ENCODE peak calls at places on chromosomes 7 and 10, in eight cellular contexts. One of them, this sample, is unnamed. For H3K36me3, the result is how much of the 10 kb centered on the place peaks cover.

GRCh38 chr7:42065015-42065414 is 172.0 kb downstream of the GLI3 start:
- DNase-seq in endothelial cell of umbilical vein: no peak
- DNase-seq in uterus: no peak
- DNase-seq in esophagus muscularis mucosa: no peak
- DNase-seq in spleen: no peak
- DNase-seq in right lobe of liver: no peak
- DNase-seq in IMR-90: no peak
- DNase-seq in suprapubic skin: no peak
- DNase-seq in this sample: no peak

GRCh38 chr7:10815546-10815945 is 158.1 kb upstream of the PHF14 start:
- DNase-seq in endothelial cell of umbilical vein: no peak
- DNase-seq in uterus: no peak
- DNase-seq in esophagus muscularis mucosa: no peak
- DNase-seq in spleen: no peak
- DNase-seq in right lobe of liver: no peak
- DNase-seq in IMR-90: no peak
- DNase-seq in suprapubic skin: no peak
- DNase-seq in this sample: no peak

GRCh38 chr7:96667026-96667425 is 42.6 kb downstream of the SEM1 start:
- DNase-seq in endothelial cell of umbilical vein: no peak
- DNase-seq in uterus: no peak
- DNase-seq in esophagus muscularis mucosa: no peak
- DNase-seq in spleen: no peak
- DNase-seq in right lobe of liver: no peak
- DNase-seq in IMR-90: no peak
- DNase-seq in suprapubic skin: no peak
- DNase-seq in this sample: no peak

GRCh38 chr10:70866424-70866823 is 21.9 kb downstream of the PCBD1 start:
- DNase-seq in endothelial cell of umbilical vein: no peak
- DNase-seq in uterus: no peak
- DNase-seq in esophagus muscularis mucosa: no peak
- DNase-seq in spleen: no peak
- DNase-seq in right lobe of liver: no peak
- DNase-seq in IMR-90: no peak
- DNase-seq in suprapubic skin: no peak
- DNase-seq in this sample: no peak

GRCh38 chr7:122380993-122381392 is 76.4 kb upstream of the FEZF1 start:
- DNase-seq in endothelial cell of umbilical vein: no peak
- DNase-seq in uterus: no peak
- DNase-seq in esophagus muscularis mucosa: no peak
- DNase-seq in spleen: no peak
- DNase-seq in right lobe of liver: no peak
- DNase-seq in IMR-90: no peak
- DNase-seq in suprapubic skin: no peak
- DNase-seq in this sample: no peak

GRCh38 chr7:132687016-132687415 is 110.7 kb upstream of the PLXNA4 start:
- DNase-seq in endothelial cell of umbilical vein: no peak
- DNase-seq in uterus: no peak
- DNase-seq in esophagus muscularis mucosa: no peak
- DNase-seq in spleen: no peak
- DNase-seq in right lobe of liver: no peak
- DNase-seq in IMR-90: no peak
- DNase-seq in suprapubic skin: no peak
- DNase-seq in this sample: no peak

GRCh38 chr7:36994456-36995112 is 270.3 kb upstream of the AOAH start:
- DNase-seq in endothelial cell of umbilical vein: no peak
- DNase-seq in uterus: no peak
- DNase-seq in esophagus muscularis mucosa: no peak
- DNase-seq in spleen: no peak
- DNase-seq in right lobe of liver: no peak
- DNase-seq in IMR-90: no peak
- DNase-seq in suprapubic skin: no peak
- DNase-seq in this sample: no peak

GRCh38 chr7:111886233-111886632 is 320.0 kb downstream of the DOCK4 start:
- DNase-seq in endothelial cell of umbilical vein: no peak
- DNase-seq in uterus: no peak
- DNase-seq in esophagus muscularis mucosa: no peak
- DNase-seq in spleen: no peak
- DNase-seq in right lobe of liver: no peak
- DNase-seq in IMR-90: no peak
- DNase-seq in suprapubic skin: no peak
- DNase-seq in this sample: no peak

GRCh38 chr7:67450171-67450570 is 453.5 kb downstream of the TYW1 start:
- DNase-seq in endothelial cell of umbilical vein: no peak
- DNase-seq in uterus: no peak
- DNase-seq in esophagus muscularis mucosa: no peak
- DNase-seq in spleen: peak
- DNase-seq in right lobe of liver: no peak
- DNase-seq in IMR-90: no peak
- DNase-seq in suprapubic skin: no peak
- DNase-seq in this sample: no peak

GRCh38 chr7:89780291-89780690 is 374.0 kb upstream of the STEAP1 start:
- DNase-seq in endothelial cell of umbilical vein: no peak
- DNase-seq in uterus: no peak
- DNase-seq in esophagus muscularis mucosa: no peak
- DNase-seq in spleen: no peak
- DNase-seq in right lobe of liver: no peak
- DNase-seq in IMR-90: no peak
- DNase-seq in suprapubic skin: no peak
- DNase-seq in this sample: no peak

GRCh38 chr7:129652914-129653313 is 41.4 kb downstream of the NRF1 start:
- DNase-seq in endothelial cell of umbilical vein: no peak
- DNase-seq in uterus: no peak
- DNase-seq in esophagus muscularis mucosa: no peak
- DNase-seq in spleen: no peak
- DNase-seq in right lobe of liver: no peak
- DNase-seq in IMR-90: no peak
- DNase-seq in suprapubic skin: no peak
- DNase-seq in this sample: no peak

GRCh38 chr7:116591202-116592040 is 66.6 kb downstream of the CAV1 start:
- DNase-seq in endothelial cell of umbilical vein: peak
- DNase-seq in uterus: no peak
- DNase-seq in esophagus muscularis mucosa: no peak
- DNase-seq in spleen: no peak
- DNase-seq in right lobe of liver: no peak
- DNase-seq in IMR-90: peak
- DNase-seq in suprapubic skin: no peak
- DNase-seq in this sample: no peak

GRCh38 chr10:43059336-43059720 is 17.5 kb upstream of the RET start:
- DNase-seq in endothelial cell of umbilical vein: no peak
- DNase-seq in uterus: no peak
- DNase-seq in esophagus muscularis mucosa: no peak
- DNase-seq in spleen: peak
- DNase-seq in right lobe of liver: no peak
- DNase-seq in IMR-90: no peak
- DNase-seq in suprapubic skin: no peak
- DNase-seq in this sample: no peak

GRCh38 chr7:16721541-16721940 is 32.0 kb upstream of the TSPAN13 start:
- DNase-seq in endothelial cell of umbilical vein: no peak
- DNase-seq in uterus: no peak
- DNase-seq in esophagus muscularis mucosa: no peak
- DNase-seq in spleen: no peak
- DNase-seq in right lobe of liver: no peak
- DNase-seq in IMR-90: no peak
- DNase-seq in suprapubic skin: no peak
- DNase-seq in this sample: no peak

GRCh38 chr10:81081887-81082620 is 544.4 kb downstream of the SH2D4B start:
- DNase-seq in endothelial cell of umbilical vein: no peak
- DNase-seq in uterus: no peak
- DNase-seq in esophagus muscularis mucosa: no peak
- DNase-seq in spleen: no peak
- DNase-seq in right lobe of liver: no peak
- DNase-seq in IMR-90: peak
- DNase-seq in suprapubic skin: no peak
- DNase-seq in this sample: no peak

GRCh38 chr7:130899071-130899451 is 165.1 kb upstream of the KLF14 start:
- DNase-seq in endothelial cell of umbilical vein: no peak
- DNase-seq in uterus: no peak
- DNase-seq in esophagus muscularis mucosa: no peak
- DNase-seq in spleen: no peak
- DNase-seq in right lobe of liver: no peak
- DNase-seq in IMR-90: no peak
- DNase-seq in suprapubic skin: no peak
- DNase-seq in this sample: no peak

GRCh38 chr7:130899638-130900401 is 165.8 kb upstream of the KLF14 start:
- DNase-seq in endothelial cell of umbilical vein: no peak
- DNase-seq in uterus: no peak
- DNase-seq in esophagus muscularis mucosa: no peak
- DNase-seq in spleen: no peak
- DNase-seq in right lobe of liver: peak
- DNase-seq in IMR-90: no peak
- DNase-seq in suprapubic skin: no peak
- DNase-seq in this sample: no peak

GRCh38 chr7:130901209-130901783 is 167.3 kb upstream of the KLF14 start:
- DNase-seq in endothelial cell of umbilical vein: no peak
- DNase-seq in uterus: peak
- DNase-seq in esophagus muscularis mucosa: no peak
- DNase-seq in spleen: no peak
- DNase-seq in right lobe of liver: peak
- DNase-seq in IMR-90: peak
- DNase-seq in suprapubic skin: no peak
- DNase-seq in this sample: no peak

GRCh38 chr7:130902755-130903357 is 168.8 kb upstream of the KLF14 start:
- DNase-seq in endothelial cell of umbilical vein: no peak
- DNase-seq in uterus: no peak
- DNase-seq in esophagus muscularis mucosa: no peak
- DNase-seq in spleen: no peak
- DNase-seq in right lobe of liver: no peak
- DNase-seq in IMR-90: peak
- DNase-seq in suprapubic skin: no peak
- DNase-seq in this sample: no peak

DNA sequence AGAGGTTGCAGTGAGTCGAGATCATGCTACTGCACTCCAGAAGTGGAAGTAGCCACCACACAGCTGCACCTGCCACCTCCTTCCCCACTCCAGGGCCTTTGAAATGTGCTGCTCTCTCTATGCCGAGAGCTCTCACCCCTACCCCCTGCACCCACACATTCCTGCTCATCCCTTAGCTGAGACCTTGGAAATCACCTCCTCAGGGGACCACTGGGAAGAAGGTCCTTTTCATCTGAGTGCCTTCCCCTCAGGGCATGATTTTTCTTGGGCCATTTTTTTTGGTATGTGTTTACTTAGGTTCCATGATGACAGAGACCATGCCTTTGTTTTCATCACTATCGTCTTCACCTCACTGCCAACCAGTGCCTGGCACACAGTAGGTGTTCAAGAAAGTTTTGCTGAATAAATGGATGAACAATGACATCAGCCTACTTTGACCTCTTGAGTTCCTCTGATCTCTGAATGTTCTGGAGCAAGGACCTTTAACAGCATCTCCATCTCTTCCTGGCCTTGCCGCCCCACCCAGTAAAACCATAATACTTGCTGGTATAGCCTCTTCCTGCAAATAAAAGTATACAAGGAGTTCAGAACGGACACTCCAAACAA is 166.6 kb upstream of the KLF14 start:
- DNase-seq in endothelial cell of umbilical vein: no peak
- DNase-seq in uterus: no peak
- DNase-seq in esophagus muscularis mucosa: no peak
- DNase-seq in spleen: no peak
- DNase-seq in right lobe of liver: no peak
- DNase-seq in IMR-90: no peak
- DNase-seq in suprapubic skin: no peak
- DNase-seq in this sample: no peak
- H3K36me3 ChIP-seq in endothelial cell of umbilical vein: under half
- H3K36me3 ChIP-seq in uterus: under half
- H3K36me3 ChIP-seq in esophagus muscularis mucosa: under half
- H3K36me3 ChIP-seq in spleen: under half
- H3K36me3 ChIP-seq in right lobe of liver: under half
- H3K36me3 ChIP-seq in IMR-90: half or more
- H3K36me3 ChIP-seq in suprapubic skin: under half
- H3K36me3 ChIP-seq in this sample: under half

DNA sequence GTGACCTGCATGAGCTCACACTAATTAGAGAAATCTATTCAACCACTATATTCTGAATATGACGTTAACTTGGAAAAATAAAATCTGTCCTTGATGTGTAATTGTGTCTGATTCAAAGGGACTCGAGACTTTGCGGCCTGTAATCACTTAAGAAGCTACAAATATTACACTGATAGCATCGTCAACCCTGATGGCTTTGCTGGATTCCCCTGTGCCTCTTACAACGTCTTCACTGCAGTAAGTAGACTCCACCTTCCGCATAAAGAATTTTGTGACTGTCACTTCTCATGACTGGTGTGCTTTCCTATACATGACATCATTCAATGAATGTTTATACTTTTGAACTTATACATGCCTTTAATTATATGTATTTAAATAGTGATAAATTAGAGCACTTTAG is 10.2 kb downstream of the PNLIP start:
- DNase-seq in endothelial cell of umbilical vein: no peak
- DNase-seq in uterus: no peak
- DNase-seq in esophagus muscularis mucosa: no peak
- DNase-seq in spleen: no peak
- DNase-seq in right lobe of liver: no peak
- DNase-seq in IMR-90: no peak
- DNase-seq in suprapubic skin: no peak
- DNase-seq in this sample: no peak
- TF ChIP-seq POLR2A in endothelial cell of umbilical vein: no peak
- TF ChIP-seq POLR2A in uterus: no peak
- TF ChIP-seq POLR2A in esophagus muscularis mucosa: no peak
- TF ChIP-seq POLR2A in spleen: no peak
- TF ChIP-seq POLR2A in right lobe of liver: no peak
- TF ChIP-seq POLR2A in IMR-90: no peak
- TF ChIP-seq POLR2A in suprapubic skin: no peak
- TF ChIP-seq POLR2A in this sample: no peak

GRCh38 chr7:55350281-55350680 is 14.9 kb upstream of the LANCL2 start:
- DNase-seq in endothelial cell of umbilical vein: no peak
- DNase-seq in uterus: no peak
- DNase-seq in esophagus muscularis mucosa: no peak
- DNase-seq in spleen: no peak
- DNase-seq in right lobe of liver: no peak
- DNase-seq in IMR-90: no peak
- DNase-seq in suprapubic skin: no peak
- DNase-seq in this sample: no peak
- H3K36me3 ChIP-seq in endothelial cell of umbilical vein: under half
- H3K36me3 ChIP-seq in uterus: under half
- H3K36me3 ChIP-seq in esophagus muscularis mucosa: under half
- H3K36me3 ChIP-seq in spleen: under half
- H3K36me3 ChIP-seq in right lobe of liver: under half
- H3K36me3 ChIP-seq in IMR-90: under half
- H3K36me3 ChIP-seq in suprapubic skin: under half
- H3K36me3 ChIP-seq in this sample: under half

DNA sequence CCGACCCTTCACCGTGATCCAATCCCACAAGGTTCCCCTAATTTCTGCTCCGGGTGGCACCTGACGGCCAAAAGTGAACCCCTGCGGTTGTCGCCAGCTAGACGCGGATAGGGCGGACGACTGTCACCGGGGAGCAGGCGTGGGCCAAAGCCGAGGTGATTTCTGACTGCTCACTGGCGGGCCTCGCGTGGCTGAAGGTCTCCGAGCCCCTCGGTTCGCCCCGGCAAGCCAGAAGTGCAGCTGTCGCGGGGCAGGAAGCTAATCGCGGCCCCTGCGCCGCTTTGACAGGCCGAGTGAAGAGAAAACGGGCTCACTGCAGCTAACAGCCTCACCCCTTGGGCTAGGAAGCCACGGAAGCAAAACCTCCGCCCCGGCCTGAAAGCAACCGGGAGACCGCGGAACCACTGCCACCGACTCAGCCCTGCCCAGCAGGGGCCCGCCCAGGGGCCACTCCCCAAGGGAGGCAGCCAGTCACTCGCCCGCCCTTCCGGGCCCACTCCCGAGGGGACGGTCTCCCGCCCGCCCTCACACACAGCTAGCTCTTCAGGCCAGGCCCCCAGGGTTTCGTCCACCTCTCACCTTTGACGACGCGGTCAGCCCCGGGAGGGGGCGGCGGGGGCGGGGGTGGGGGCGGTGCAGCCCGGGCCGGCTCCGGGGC is 469 bp downstream of the PPP3CB start:
- DNase-seq in endothelial cell of umbilical vein: peak
- DNase-seq in uterus: peak
- DNase-seq in esophagus muscularis mucosa: peak
- DNase-seq in spleen: peak
- DNase-seq in right lobe of liver: peak
- DNase-seq in IMR-90: peak
- DNase-seq in suprapubic skin: peak
- DNase-seq in this sample: peak
- TF ChIP-seq POLR2A in endothelial cell of umbilical vein: peak
- TF ChIP-seq POLR2A in uterus: no peak
- TF ChIP-seq POLR2A in esophagus muscularis mucosa: peak
- TF ChIP-seq POLR2A in spleen: peak
- TF ChIP-seq POLR2A in right lobe of liver: peak
- TF ChIP-seq POLR2A in IMR-90: peak
- TF ChIP-seq POLR2A in suprapubic skin: peak
- TF ChIP-seq POLR2A in this sample: no peak

This sample was measured in esophagus squamous epithelium.